ENCODE peak calls at places on chromosomes 5 and 9, in nine cellular contexts. K, J, L, C, W, R, I, X and H are unnamed samples.
A peak's percentile ranks its signal among the peaks of the same experiment; 100 is the strongest.

GRCh38 chr9:124309665-124310064 is 51.9 kb downstream of the NEK6 start:
- DNase-seq in K (no peak), J (no peak), L (peak; percentile 98), C (peak; percentile 95), W (no peak), R (no peak), I (peak; percentile 95), X (peak; percentile 97), H (peak; percentile 96)

GRCh38 chr9:31030741-31031202 is 1353.7 kb upstream of the ACO1 start:
- DNase-seq in K (no peak), J (no peak), L (peak; percentile 60), C (peak; percentile 52), W (peak; percentile 3), R (no peak), I (no peak), X (no peak), H (no peak)

GRCh38 chr9:13857521-13857920 is 456.4 kb downstream of the NFIB start:
- DNase-seq in K (no peak), J (no peak), L (no peak), C (peak; percentile 56), W (no peak), R (no peak), I (no peak), X (no peak), H (peak; percentile 14)

GRCh38 chr5:77984587-77984986 is 208.4 kb upstream of the TBCA start:
- DNase-seq in K (no peak), J (no peak), L (no peak), C (no peak), W (no peak), R (no peak), I (no peak), X (no peak), H (no peak)

GRCh38 chr9:131732636-131733340 is 7.1 kb downstream of the RAPGEF1 start:
- DNase-seq in K (no peak), J (peak; percentile 27), L (no peak), C (no peak), W (no peak), R (no peak), I (no peak), X (no peak), H (no peak)

GRCh38 chr5:21774791-21775190 is 1078.4 kb downstream of the CDH12 start:
- DNase-seq in K (no peak), J (no peak), L (peak; percentile 55), C (peak; percentile 97), W (no peak), R (no peak), I (no peak), X (peak; percentile 82), H (no peak)

GRCh38 chr9:115739096-115739875 is 414.3 kb upstream of the PAPPA start:
- DNase-seq in K (no peak), J (no peak), L (peak; percentile 7), C (peak; percentile 63), W (no peak), R (no peak), I (no peak), X (no peak), H (peak; percentile 40)

GRCh38 chr9:82991684-82992083 is 71.3 kb downstream of the RASEF start:
- DNase-seq in K (no peak), J (no peak), L (peak; percentile 6), C (no peak), W (no peak), R (no peak), I (no peak), X (no peak), H (no peak)

GRCh38 chr5:176553260-176554085 is 4.3 kb downstream of the CDHR2 start:
- DNase-seq in K (no peak), J (no peak), L (no peak), C (peak; percentile 97), W (no peak), R (no peak), I (no peak), X (peak; percentile 92), H (no peak)

GRCh38 chr5:113606298-113607134 is 93.0 kb downstream of the YTHDC2 start:
- DNase-seq in K (peak; percentile 66), J (peak; percentile 10), L (peak; percentile 55), C (peak; percentile 56), W (peak; percentile 38), R (no peak), I (no peak), X (peak; percentile 77), H (peak; percentile 48)

GRCh38 chr5:179793470-179794139 is at the start of gene LTC4S:
- DNase-seq in K (no peak), J (peak; percentile 56), L (peak; percentile 68), C (no peak), W (no peak), R (peak; percentile 85), I (no peak), X (no peak), H (peak; percentile 77)

GRCh38 chr5:35482167-35482755 is 135.4 kb upstream of the SPEF2 start:
- DNase-seq in K (no peak), J (no peak), L (no peak), C (no peak), W (no peak), R (no peak), I (no peak), X (no peak), H (no peak)

GRCh38 chr5:115601709-115602584 is at the start of gene TICAM2:
- DNase-seq in K (peak; percentile 67), J (peak; percentile 25), L (peak; percentile 74), C (peak; percentile 38), W (peak; percentile 25), R (peak; percentile 70), I (no peak), X (peak; percentile 76), H (peak; percentile 76)

GRCh38 chr9:94973491-94973941 is 247.0 kb downstream of the AOPEP start:
- DNase-seq in K (no peak), J (no peak), L (peak; percentile 83), C (no peak), W (no peak), R (no peak), I (no peak), X (no peak), H (peak; percentile 72)

GRCh38 chr5:45796959-45797553 is 100.9 kb upstream of the HCN1 start:
- DNase-seq in K (no peak), J (no peak), L (no peak), C (peak; percentile 1), W (no peak), R (no peak), I (no peak), X (no peak), H (no peak)

GRCh38 chr5:10355071-10355889 is 1.8 kb downstream of the MARCHF6 start:
- DNase-seq in K (no peak), J (no peak), L (peak; percentile 44), C (peak; percentile 40), W (no peak), R (no peak), I (peak; percentile 60), X (no peak), H (peak; percentile 88)

GRCh38 chr5:82257729-82258128 is 20.4 kb downstream of the RPS23 start:
- DNase-seq in K (no peak), J (no peak), L (no peak), C (no peak), W (no peak), R (no peak), I (no peak), X (no peak), H (no peak)

DNA sequence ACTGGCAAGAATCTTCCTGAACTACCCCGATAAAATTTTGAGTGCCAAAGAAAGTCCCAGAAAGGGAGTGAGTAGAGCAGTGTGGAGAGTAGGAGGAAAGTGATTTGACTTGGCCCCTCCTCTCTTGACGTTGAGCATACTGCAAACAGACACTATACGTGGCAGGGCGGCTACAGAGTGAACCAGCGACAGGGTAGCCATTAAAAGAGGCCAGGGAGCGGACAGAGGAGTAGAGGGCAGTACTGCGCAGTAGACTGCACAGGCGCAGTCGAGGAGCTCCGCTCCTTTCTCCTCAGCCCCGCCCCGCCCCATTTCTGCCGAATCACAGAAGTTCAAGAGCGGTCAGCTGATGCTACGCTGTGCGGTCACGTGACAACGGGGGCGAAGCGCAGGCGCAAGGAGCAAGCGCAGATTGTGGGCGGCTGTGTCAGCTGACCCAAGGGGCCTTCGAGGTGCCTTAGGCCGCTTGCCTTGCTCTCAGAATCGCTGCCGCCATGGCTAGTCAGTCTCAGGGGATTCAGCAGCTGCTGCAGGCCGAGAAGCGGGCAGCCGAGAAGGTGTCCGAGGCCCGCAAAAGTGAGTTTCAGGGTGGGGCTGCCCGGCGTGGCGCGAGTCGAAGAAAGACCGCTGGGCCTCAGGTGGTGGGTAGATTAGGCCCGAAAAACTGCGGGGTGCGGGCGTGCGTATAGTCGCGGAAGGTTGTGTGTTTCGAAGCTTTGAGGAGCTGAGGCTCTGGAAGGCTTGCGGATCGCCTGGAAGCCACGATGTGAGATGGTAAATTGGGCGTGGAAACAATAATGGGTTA is at the start of gene ATP6V1G1:
- DNase-seq in K (peak; percentile 98), J (peak; percentile 99), L (peak; percentile 99), C (peak; percentile 100), W (peak; percentile 99), R (peak; percentile 100), I (peak; percentile 97), X (peak; percentile 100), H (peak; percentile 99)
- TF ChIP-seq CTCF in K (no peak), J (no peak), L (no peak), C (peak; percentile 6), W (no peak), R (peak; percentile 32), I (peak; percentile 26), X (no peak), H (peak; percentile 26)

DNA sequence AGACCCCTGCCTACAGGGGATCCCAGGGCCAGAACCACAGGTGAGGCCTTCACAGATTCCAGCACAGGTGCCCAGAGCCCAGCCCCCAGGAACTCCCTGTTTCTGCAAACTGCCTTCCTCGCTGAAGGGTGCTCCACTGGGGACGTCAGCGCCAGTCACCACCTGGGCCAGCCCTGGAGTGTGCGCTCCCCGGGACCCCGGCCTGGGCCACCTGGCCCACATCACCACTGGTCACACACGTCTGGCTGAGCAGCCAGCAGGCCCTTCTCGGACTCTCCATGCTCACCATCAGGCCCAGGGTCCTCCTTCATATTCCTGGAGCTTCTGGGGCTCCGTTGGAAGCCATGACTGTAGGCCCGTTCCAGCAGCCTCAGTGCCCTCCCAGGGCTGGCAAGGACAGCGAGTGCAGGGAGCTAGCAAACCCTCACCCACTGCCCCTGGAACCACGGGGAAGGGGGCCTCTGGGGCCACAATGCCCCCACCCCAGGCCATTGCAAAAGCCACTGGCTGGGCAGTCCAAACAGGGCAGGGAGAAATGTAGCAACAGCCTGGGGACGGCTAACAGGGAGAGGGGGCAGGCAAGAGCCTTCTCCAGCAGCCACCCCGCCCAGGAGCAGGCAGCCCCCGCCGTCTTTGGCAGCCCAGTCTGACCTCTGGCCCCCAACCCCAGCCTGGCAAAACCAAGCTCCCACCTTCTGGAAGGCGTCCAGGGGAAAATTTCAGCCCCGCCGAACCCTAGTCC is 1.3 kb downstream of the AGPAT2 start:
- DNase-seq in K (peak; percentile 39), J (no peak), L (no peak), C (no peak), W (no peak), R (peak; percentile 27), I (no peak), X (no peak), H (peak; percentile 20)
- TF ChIP-seq CTCF in K (no peak), J (no peak), L (no peak), C (no peak), W (no peak), R (no peak), I (peak; percentile 14), X (no peak), H (peak; percentile 22)

GRCh38 chr5:174409070-174409469 is 315.3 kb upstream of the MSX2 start:
- DNase-seq in K (no peak), J (no peak), L (no peak), C (no peak), W (no peak), R (no peak), I (no peak), X (peak; percentile 18), H (no peak)
- TF ChIP-seq CTCF in K (no peak), J (no peak), L (peak; percentile 26), C (no peak), W (peak; percentile 32), R (no peak), I (peak; percentile 9), X (no peak), H (no peak)

GRCh38 chr5:73135429-73136276 is 15.3 kb downstream of the TMEM171 start:
- DNase-seq in K (no peak), J (no peak), L (peak; percentile 50), C (no peak), W (no peak), R (no peak), I (no peak), X (peak; percentile 71), H (peak; percentile 67)
- TF ChIP-seq CTCF in K (no peak), J (peak; percentile 28), L (peak; percentile 69), C (no peak), W (peak; percentile 52), R (peak; percentile 10), I (peak; percentile 70), X (peak; percentile 42), H (peak; percentile 71)